ENCODE peak calls at places on chromosomes 12 and 14, in seven cellular contexts. J is body of pancreas, A is HFF-Myc, K is adrenal gland, E is AG04450, S is colonic mucosa, G is BJ. Z is an unnamed sample.

GRCh38 chr12:132761911-132762583 is 415 bp upstream of the ANKLE2 start:
- DNase-seq in A (peak; percentile 48), J (peak; percentile 84), E (no peak), S (peak; percentile 84), K (peak; percentile 88), G (peak; percentile 49), Z (peak; percentile 82)

GRCh38 chr14:101352567-101352966 is 208.7 kb upstream of the DIO3 start:
- DNase-seq in S (no peak), G (no peak), K (no peak), J (no peak), E (no peak), A (no peak), Z (no peak)

GRCh38 chr12:93219947-93220346 is 157.8 kb upstream of the NUDT4 start:
- DNase-seq in J (no peak), E (no peak), K (no peak), S (no peak), G (no peak), A (no peak), Z (no peak)

GRCh38 chr14:96588410-96589249 is 86.4 kb downstream of the PAPOLA start:
- DNase-seq in K (no peak), J (no peak), G (no peak), A (no peak), E (no peak), S (no peak), Z (no peak)

GRCh38 chr14:74425525-74426201 is 347 bp downstream of the SYNDIG1L start:
- DNase-seq in J (peak; percentile 35), G (no peak), A (no peak), S (peak; percentile 25), E (no peak), K (peak; percentile 42), Z (peak; percentile 81)

GRCh38 chr12:128316078-128316477 is 49.1 kb downstream of the TMEM132C start:
- DNase-seq in K (no peak), G (no peak), J (no peak), S (no peak), E (no peak), A (no peak), Z (no peak)

GRCh38 chr14:83940253-83940652 is 1589.7 kb upstream of the FLRT2 start:
- DNase-seq in G (no peak), E (no peak), K (no peak), J (no peak), S (no peak), A (no peak), Z (no peak)

GRCh38 chr12:89789862-89790261 is 81.2 kb upstream of the ATP2B1 start:
- DNase-seq in A (no peak), E (no peak), J (no peak), S (no peak), G (no peak), K (no peak), Z (no peak)

GRCh38 chr14:89138846-89139245 is 278.2 kb downstream of the FOXN3 start:
- DNase-seq in E (no peak), S (no peak), J (no peak), G (no peak), K (no peak), A (no peak), Z (no peak)

GRCh38 chr12:3973269-3973884 is 100.2 kb upstream of the PARP11 start:
- DNase-seq in J (no peak), K (no peak), S (no peak), G (no peak), E (no peak), A (no peak), Z (no peak)

GRCh38 chr12:79069009-79069408 is 204.4 kb downstream of the SYT1 start:
- DNase-seq in E (no peak), G (no peak), K (no peak), J (no peak), S (no peak), A (no peak), Z (no peak)

GRCh38 chr14:22822619-22823551 is 6.8 kb upstream of the MRPL52 start:
- DNase-seq in J (peak; percentile 67), E (peak; percentile 62), S (peak; percentile 84), G (peak; percentile 54), A (no peak), K (peak; percentile 66), Z (peak; percentile 87)

GRCh38 chr14:102777711-102778615 is 714 bp downstream of the TRAF3 start:
- DNase-seq in S (no peak), K (peak; percentile 18), J (no peak), A (no peak), G (no peak), E (no peak), Z (peak; percentile 17)

GRCh38 chr12:51889216-51890134 is 1.6 kb downstream of the ANKRD33 start:
- DNase-seq in J (no peak), E (no peak), K (peak; percentile 6), A (no peak), S (no peak), G (no peak), Z (no peak)

GRCh38 chr12:51890511-51891171 is 2.7 kb downstream of the ANKRD33 start:
- DNase-seq in S (no peak), A (no peak), E (no peak), G (no peak), J (no peak), K (peak; percentile 8), Z (no peak)

GRCh38 chr12:51890135-51890464 is 2.2 kb downstream of the ANKRD33 start:
- DNase-seq in E (no peak), K (peak; percentile 2), S (no peak), G (no peak), A (no peak), J (no peak), Z (no peak)

GRCh38 chr12:51893786-51894185 is 5.9 kb downstream of the ANKRD33 start:
- DNase-seq in S (no peak), G (no peak), E (no peak), J (no peak), K (peak; percentile 3), A (no peak), Z (no peak)

GRCh38 chr12:51891843-51892242 is 3.9 kb downstream of the ANKRD33 start:
- DNase-seq in J (no peak), S (no peak), G (no peak), K (no peak), E (no peak), A (no peak), Z (no peak)
- TF ChIP-seq CTCF in J (peak; percentile 45), S (no peak), G (peak; percentile 36), K (no peak), E (peak; percentile 52), A (peak; percentile 16), Z (peak; percentile 62)

DNA sequence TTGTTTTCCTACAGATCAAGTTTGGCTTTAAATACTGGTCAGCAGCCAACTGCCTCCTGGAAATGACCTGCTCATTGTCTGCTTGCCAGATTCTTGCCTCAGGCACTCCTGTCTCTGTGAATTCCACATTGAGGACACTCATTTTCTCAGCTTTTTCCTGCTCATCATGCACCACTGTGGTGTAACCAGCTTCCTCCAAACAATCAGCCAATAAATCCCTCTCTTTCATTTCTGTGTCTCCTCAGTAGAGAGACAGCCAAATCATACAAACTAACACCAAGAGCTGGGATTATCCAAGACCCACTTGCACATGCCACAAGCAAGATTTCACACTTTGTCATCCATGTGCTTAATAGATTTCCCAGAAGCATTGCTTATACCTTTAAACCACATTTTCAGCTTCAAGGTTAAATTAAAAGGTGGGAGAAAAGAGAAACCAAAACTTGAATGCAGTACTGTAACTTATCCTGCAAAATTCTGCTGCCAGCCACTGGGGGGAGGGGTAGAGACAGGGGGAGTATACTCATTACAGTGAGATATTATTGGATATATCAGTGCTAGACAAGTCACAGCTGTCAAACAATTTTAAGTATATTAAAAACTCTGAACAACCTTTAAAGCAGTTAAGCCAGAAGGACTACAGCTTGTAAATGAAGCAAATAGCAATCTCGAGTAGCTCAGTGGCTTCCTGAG is 105.0 kb downstream of the PPP2R5E start:
- DNase-seq in K (peak; percentile 82), A (peak; percentile 84), S (peak; percentile 56), J (peak; percentile 80), G (peak; percentile 83), E (peak; percentile 73), Z (no peak)
- TF ChIP-seq CTCF in K (peak; percentile 38), A (peak; percentile 4), S (no peak), J (peak; percentile 29), G (peak; percentile 9), E (peak; percentile 26), Z (no peak)

GRCh38 chr14:80784824-80785223 is 156.7 kb downstream of the CEP128 start:
- DNase-seq in K (no peak), E (no peak), J (no peak), A (peak; percentile 10), S (no peak), G (peak; percentile 4), Z (no peak)
- TF ChIP-seq CTCF in K (no peak), E (peak; percentile 34), J (no peak), A (no peak), S (no peak), G (peak; percentile 46), Z (no peak)

GRCh38 chr14:35398095-35398584 is 6.4 kb downstream of the NFKBIA start:
- DNase-seq in J (no peak), K (no peak), A (no peak), G (no peak), S (no peak), E (no peak), Z (no peak)
- TF ChIP-seq CTCF in J (no peak), K (no peak), A (no peak), G (no peak), S (no peak), E (no peak), Z (no peak)

Z was measured in endothelial cell.